ENCODE peak calls at places on chromosomes 7 and 10, in six cellular contexts. T is GM20000; N is iris pigment epithelial cell; E is amygdala; Q is stimulated activated naive CD8-positive, alpha-beta T cell treated with anti-CD3 and anti-CD28 coated beads, Interleukin-15, Interleukin-2, amounts not matched to agents 100 U/mL and 50 U/mL, for 24 hours; D is tibial nerve. S is an unnamed sample.

GRCh38 chr7:55439627-55440026 is 74.5 kb downstream of the LANCL2 start:
- DNase-seq in T (no peak), N (no peak), E (peak; percentile 28), Q (no peak), D (no peak), S (no peak)

GRCh38 chr10:91357497-91357896 is 52.6 kb upstream of the HECTD2 start:
- DNase-seq in T (no peak), N (no peak), E (no peak), Q (no peak), D (no peak), S (no peak)

GRCh38 chr10:25226775-25227682 is 52.2 kb downstream of the GPR158 start:
- DNase-seq in T (peak; percentile 11), N (peak; percentile 51), E (no peak), Q (peak; percentile 11), D (no peak), S (no peak)

GRCh38 chr7:79820387-79820786 is 314.2 kb upstream of the GNAI1 start:
- DNase-seq in T (no peak), N (peak; percentile 90), E (peak; percentile 3), Q (no peak), D (no peak), S (no peak)

GRCh38 chr10:62651341-62651740 is 153.2 kb upstream of the ADO start:
- DNase-seq in T (no peak), N (no peak), E (no peak), Q (no peak), D (no peak), S (no peak)

GRCh38 chr10:131961047-131961776 is 20.5 kb downstream of the BNIP3 start:
- DNase-seq in T (no peak), N (no peak), E (no peak), Q (no peak), D (no peak), S (no peak)

GRCh38 chr7:129468087-129468486 is 33.9 kb downstream of the STRIP2 start:
- DNase-seq in T (no peak), N (peak; percentile 81), E (no peak), Q (no peak), D (no peak), S (no peak)

GRCh38 chr7:141227454-141227853 is 153.6 kb downstream of the TMEM178B start:
- DNase-seq in T (no peak), N (no peak), E (no peak), Q (no peak), D (no peak), S (no peak)

GRCh38 chr10:92969151-92969550 is 91.4 kb upstream of the CYP26C1 start:
- DNase-seq in T (no peak), N (peak; percentile 28), E (no peak), Q (no peak), D (no peak), S (no peak)

GRCh38 chr7:91249506-91250233 is 14.6 kb upstream of the FZD1 start:
- DNase-seq in T (no peak), N (peak; percentile 79), E (no peak), Q (no peak), D (no peak), S (no peak)